ENCODE peak calls at places on chromosomes 3 and 15, in seven cellular contexts. One of them, this sample, is unnamed.

GRCh38 chr3:46867550-46867898 is 4.3 kb upstream of the MYL3 start:
- DNase-seq in H1: no peak
- DNase-seq in K562: no peak
- DNase-seq in HCT116: no peak
- DNase-seq in HepG2: no peak
- DNase-seq in SK-N-SH: no peak
- DNase-seq in GM12878: no peak
- DNase-seq in this sample: no peak

GRCh38 chr3:155153242-155154186 is 73.4 kb downstream of the MME start:
- DNase-seq in H1: no peak
- DNase-seq in K562: no peak
- DNase-seq in HCT116: no peak
- DNase-seq in HepG2: no peak
- DNase-seq in SK-N-SH: no peak
- DNase-seq in GM12878: no peak
- DNase-seq in this sample: no peak

GRCh38 chr3:1082024-1082633 is 10.7 kb upstream of the CNTN6 start:
- DNase-seq in H1: no peak
- DNase-seq in K562: peak
- DNase-seq in HCT116: no peak
- DNase-seq in HepG2: peak
- DNase-seq in SK-N-SH: peak
- DNase-seq in GM12878: no peak
- DNase-seq in this sample: peak

GRCh38 chr3:192778508-192778907 is 51.2 kb upstream of the FGF12 start:
- DNase-seq in H1: no peak
- DNase-seq in K562: no peak
- DNase-seq in HCT116: no peak
- DNase-seq in HepG2: no peak
- DNase-seq in SK-N-SH: no peak
- DNase-seq in GM12878: no peak
- DNase-seq in this sample: no peak

GRCh38 chr3:43364926-43365325 is 78.6 kb downstream of the SNRK start:
- DNase-seq in H1: no peak
- DNase-seq in K562: no peak
- DNase-seq in HCT116: no peak
- DNase-seq in HepG2: no peak
- DNase-seq in SK-N-SH: no peak
- DNase-seq in GM12878: no peak
- DNase-seq in this sample: no peak

GRCh38 chr15:74383695-74384565 is 16.5 kb upstream of the CYP11A1 start:
- DNase-seq in H1: no peak
- DNase-seq in K562: no peak
- DNase-seq in HCT116: peak
- DNase-seq in HepG2: no peak
- DNase-seq in SK-N-SH: no peak
- DNase-seq in GM12878: peak
- DNase-seq in this sample: peak

GRCh38 chr3:148833223-148833622 is 5.6 kb downstream of the CPB1 start:
- DNase-seq in H1: no peak
- DNase-seq in K562: no peak
- DNase-seq in HCT116: no peak
- DNase-seq in HepG2: no peak
- DNase-seq in SK-N-SH: no peak
- DNase-seq in GM12878: no peak
- DNase-seq in this sample: no peak

GRCh38 chr3:12246758-12247157 is 42.1 kb upstream of the PPARG start:
- DNase-seq in H1: no peak
- DNase-seq in K562: no peak
- DNase-seq in HCT116: no peak
- DNase-seq in HepG2: no peak
- DNase-seq in SK-N-SH: no peak
- DNase-seq in GM12878: no peak
- DNase-seq in this sample: no peak

GRCh38 chr15:60889006-60889405 is 340.1 kb downstream of the RORA start:
- DNase-seq in H1: no peak
- DNase-seq in K562: no peak
- DNase-seq in HCT116: no peak
- DNase-seq in HepG2: no peak
- DNase-seq in SK-N-SH: no peak
- DNase-seq in GM12878: no peak
- DNase-seq in this sample: no peak

GRCh38 chr3:151008699-151009098 is 36.2 kb upstream of the CLRN1 start:
- DNase-seq in H1: no peak
- DNase-seq in K562: no peak
- DNase-seq in HCT116: peak
- DNase-seq in HepG2: no peak
- DNase-seq in SK-N-SH: peak
- DNase-seq in GM12878: no peak
- DNase-seq in this sample: peak

GRCh38 chr3:54537506-54537905 is 390.4 kb downstream of the LRTM1 start:
- DNase-seq in H1: no peak
- DNase-seq in K562: no peak
- DNase-seq in HCT116: no peak
- DNase-seq in HepG2: no peak
- DNase-seq in SK-N-SH: no peak
- DNase-seq in GM12878: no peak
- DNase-seq in this sample: no peak

GRCh38 chr3:125306620-125307019 is 68.5 kb downstream of the ZNF148 start:
- DNase-seq in H1: no peak
- DNase-seq in K562: no peak
- DNase-seq in HCT116: no peak
- DNase-seq in HepG2: no peak
- DNase-seq in SK-N-SH: no peak
- DNase-seq in GM12878: no peak
- DNase-seq in this sample: no peak

GRCh38 chr3:15271785-15272381 is 60.5 kb downstream of the SH3BP5 start:
- DNase-seq in H1: no peak
- DNase-seq in K562: no peak
- DNase-seq in HCT116: no peak
- DNase-seq in HepG2: no peak
- DNase-seq in SK-N-SH: no peak
- DNase-seq in GM12878: peak
- DNase-seq in this sample: no peak

GRCh38 chr15:101246391-101246790 is 5.5 kb downstream of the CHSY1 start:
- DNase-seq in H1: no peak
- DNase-seq in K562: no peak
- DNase-seq in HCT116: no peak
- DNase-seq in HepG2: no peak
- DNase-seq in SK-N-SH: no peak
- DNase-seq in GM12878: no peak
- DNase-seq in this sample: no peak

GRCh38 chr3:25572919-25573385 is 91.8 kb downstream of the TOP2B start:
- DNase-seq in H1: no peak
- DNase-seq in K562: no peak
- DNase-seq in HCT116: no peak
- DNase-seq in HepG2: no peak
- DNase-seq in SK-N-SH: no peak
- DNase-seq in GM12878: no peak
- DNase-seq in this sample: no peak

GRCh38 chr3:196080517-196080841 is 1.4 kb downstream of the TFRC start:
- DNase-seq in H1: no peak
- DNase-seq in K562: no peak
- DNase-seq in HCT116: no peak
- DNase-seq in HepG2: no peak
- DNase-seq in SK-N-SH: no peak
- DNase-seq in GM12878: no peak
- DNase-seq in this sample: no peak

GRCh38 chr3:123365450-123366143 is 83.3 kb downstream of the ADCY5 start:
- DNase-seq in H1: peak
- DNase-seq in K562: peak
- DNase-seq in HCT116: peak
- DNase-seq in HepG2: peak
- DNase-seq in SK-N-SH: peak
- DNase-seq in GM12878: no peak
- DNase-seq in this sample: peak

GRCh38 chr3:118187221-118187620 is 847.4 kb downstream of the IGSF11 start:
- DNase-seq in H1: no peak
- DNase-seq in K562: no peak
- DNase-seq in HCT116: no peak
- DNase-seq in HepG2: no peak
- DNase-seq in SK-N-SH: no peak
- DNase-seq in GM12878: no peak
- DNase-seq in this sample: no peak

GRCh38 chr15:25690673-25691543 is 172.2 kb downstream of the ATP10A start:
- DNase-seq in H1: no peak
- DNase-seq in K562: no peak
- DNase-seq in HCT116: no peak
- DNase-seq in HepG2: no peak
- DNase-seq in SK-N-SH: no peak
- DNase-seq in GM12878: no peak
- DNase-seq in this sample: no peak

GRCh38 chr3:126516152-126516935 is 1.2 kb downstream of the UROC1 start:
- DNase-seq in H1: no peak
- DNase-seq in K562: no peak
- DNase-seq in HCT116: no peak
- DNase-seq in HepG2: no peak
- DNase-seq in SK-N-SH: no peak
- DNase-seq in GM12878: no peak
- DNase-seq in this sample: no peak

GRCh38 chr3:101829066-101829830 is 20.1 kb upstream of the NFKBIZ start:
- DNase-seq in H1: no peak
- DNase-seq in K562: no peak
- DNase-seq in HCT116: no peak
- DNase-seq in HepG2: no peak
- DNase-seq in SK-N-SH: no peak
- DNase-seq in GM12878: no peak
- DNase-seq in this sample: no peak

GRCh38 chr3:191005790-191006189 is 143.3 kb upstream of the GMNC start:
- DNase-seq in H1: peak
- DNase-seq in K562: no peak
- DNase-seq in HCT116: no peak
- DNase-seq in HepG2: no peak
- DNase-seq in SK-N-SH: no peak
- DNase-seq in GM12878: no peak
- DNase-seq in this sample: no peak

GRCh38 chr3:34357461-34357860 is 559.0 kb downstream of the PDCD6IP start:
- DNase-seq in H1: no peak
- DNase-seq in K562: no peak
- DNase-seq in HCT116: no peak
- DNase-seq in HepG2: no peak
- DNase-seq in SK-N-SH: no peak
- DNase-seq in GM12878: no peak
- DNase-seq in this sample: no peak

GRCh38 chr3:103181175-103181574 is 746.4 kb downstream of the ZPLD1 start:
- DNase-seq in H1: no peak
- DNase-seq in K562: no peak
- DNase-seq in HCT116: no peak
- DNase-seq in HepG2: no peak
- DNase-seq in SK-N-SH: no peak
- DNase-seq in GM12878: no peak
- DNase-seq in this sample: no peak

GRCh38 chr15:71093089-71094024 is 21.9 kb upstream of the THSD4 start:
- DNase-seq in H1: no peak
- DNase-seq in K562: no peak
- DNase-seq in HCT116: peak
- DNase-seq in HepG2: no peak
- DNase-seq in SK-N-SH: no peak
- DNase-seq in GM12878: no peak
- DNase-seq in this sample: peak

GRCh38 chr3:127689266-127689860 is 16.6 kb downstream of the ABTB1 start:
- DNase-seq in H1: no peak
- DNase-seq in K562: no peak
- DNase-seq in HCT116: no peak
- DNase-seq in HepG2: no peak
- DNase-seq in SK-N-SH: no peak
- DNase-seq in GM12878: no peak
- DNase-seq in this sample: no peak

GRCh38 chr15:64122936-64123351 is 27.2 kb downstream of the SNX1 start:
- DNase-seq in H1: no peak
- DNase-seq in K562: no peak
- DNase-seq in HCT116: no peak
- DNase-seq in HepG2: no peak
- DNase-seq in SK-N-SH: no peak
- DNase-seq in GM12878: no peak
- DNase-seq in this sample: no peak

GRCh38 chr3:114406922-114407321 is 113.1 kb downstream of the TIGIT start:
- DNase-seq in H1: no peak
- DNase-seq in K562: no peak
- DNase-seq in HCT116: no peak
- DNase-seq in HepG2: no peak
- DNase-seq in SK-N-SH: no peak
- DNase-seq in GM12878: no peak
- DNase-seq in this sample: no peak
- TF ChIP-seq JUND in H1: no peak
- TF ChIP-seq JUND in K562: no peak
- TF ChIP-seq JUND in HCT116: no peak
- TF ChIP-seq JUND in HepG2: no peak
- TF ChIP-seq JUND in SK-N-SH: no peak
- TF ChIP-seq JUND in GM12878: no peak
- TF ChIP-seq JUND in this sample: no peak

GRCh38 chr3:38655708-38656300 is 6.3 kb upstream of the SCN5A start:
- DNase-seq in H1: no peak
- DNase-seq in K562: peak
- DNase-seq in HCT116: peak
- DNase-seq in HepG2: peak
- DNase-seq in SK-N-SH: peak
- DNase-seq in GM12878: no peak
- DNase-seq in this sample: peak
- TF ChIP-seq JUND in H1: no peak
- TF ChIP-seq JUND in K562: no peak
- TF ChIP-seq JUND in HCT116: no peak
- TF ChIP-seq JUND in HepG2: no peak
- TF ChIP-seq JUND in SK-N-SH: no peak
- TF ChIP-seq JUND in GM12878: no peak
- TF ChIP-seq JUND in this sample: no peak

GRCh38 chr3:108804437-108804836 is 18.1 kb upstream of the TRAT1 start:
- DNase-seq in H1: no peak
- DNase-seq in K562: no peak
- DNase-seq in HCT116: no peak
- DNase-seq in HepG2: no peak
- DNase-seq in SK-N-SH: no peak
- DNase-seq in GM12878: no peak
- DNase-seq in this sample: no peak
- TF ChIP-seq JUND in H1: no peak
- TF ChIP-seq JUND in K562: no peak
- TF ChIP-seq JUND in HCT116: no peak
- TF ChIP-seq JUND in HepG2: no peak
- TF ChIP-seq JUND in SK-N-SH: no peak
- TF ChIP-seq JUND in GM12878: no peak
- TF ChIP-seq JUND in this sample: no peak

DNA sequence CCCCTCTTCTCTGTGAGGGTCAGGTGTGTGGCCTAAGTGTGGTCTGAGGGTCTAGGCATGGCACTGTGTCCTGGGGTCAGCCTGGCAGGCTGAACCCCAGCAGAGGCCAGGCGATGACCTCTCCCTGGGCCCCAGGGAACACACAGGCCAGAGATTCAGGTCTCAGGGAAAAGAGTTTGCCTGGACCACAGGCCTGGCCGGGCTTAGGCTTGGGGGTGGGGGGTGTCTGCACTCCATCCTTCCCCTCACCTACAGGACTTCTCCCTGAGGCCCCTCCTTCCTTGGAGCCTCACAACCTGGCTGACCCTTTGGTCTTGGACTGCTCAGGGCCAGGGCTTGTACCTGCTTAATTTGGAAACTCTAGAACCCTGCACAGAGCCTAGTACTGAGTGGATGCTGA is 21.8 kb downstream of the RASGRF1 start:
- DNase-seq in H1: no peak
- DNase-seq in K562: no peak
- DNase-seq in HCT116: no peak
- DNase-seq in HepG2: no peak
- DNase-seq in SK-N-SH: no peak
- DNase-seq in GM12878: no peak
- DNase-seq in this sample: no peak
- TF ChIP-seq JUND in H1: no peak
- TF ChIP-seq JUND in K562: no peak
- TF ChIP-seq JUND in HCT116: no peak
- TF ChIP-seq JUND in HepG2: no peak
- TF ChIP-seq JUND in SK-N-SH: no peak
- TF ChIP-seq JUND in GM12878: no peak
- TF ChIP-seq JUND in this sample: no peak

This sample was measured in T47D.